ENCODE peak calls at places on chromosomes 11 and 22, in nine cellular contexts. O, J, Z, P, S, W, T, B and U are unnamed samples.

GRCh38 chr11:128208329-128209220 is 378.8 kb downstream of the ETS1 start:
- DNase-seq in O (no peak), J (no peak), Z (no peak), P (peak), S (no peak), W (no peak), T (no peak), B (no peak), U (no peak)

GRCh38 chr11:86978247-86978646 is 23.1 kb upstream of the FZD4 start:
- DNase-seq in O (no peak), J (no peak), Z (no peak), P (no peak), S (no peak), W (no peak), T (no peak), B (no peak), U (no peak)

GRCh38 chr22:31089101-31090100 is 8.3 kb downstream of the SMTN start:
- DNase-seq in O (peak), J (peak), Z (peak), P (peak), S (peak), W (peak), T (no peak), B (peak), U (no peak)

GRCh38 chr11:36372101-36372767 is 76.1 kb downstream of the PRR5L start:
- DNase-seq in O (no peak), J (no peak), Z (no peak), P (no peak), S (no peak), W (no peak), T (no peak), B (no peak), U (no peak)

GRCh38 chr11:33775064-33775807 is 916 bp upstream of the FBXO3 start:
- DNase-seq in O (no peak), J (no peak), Z (no peak), P (no peak), S (no peak), W (no peak), T (no peak), B (no peak), U (no peak)

GRCh38 chr22:37809672-37810333 is 2.1 kb downstream of the GCAT start:
- DNase-seq in O (no peak), J (no peak), Z (no peak), P (no peak), S (no peak), W (no peak), T (no peak), B (no peak), U (no peak)

GRCh38 chr22:22878801-22879674 is 8.6 kb upstream of the IGLL5 start:
- DNase-seq in O (no peak), J (no peak), Z (no peak), P (no peak), S (no peak), W (no peak), T (no peak), B (no peak), U (no peak)

GRCh38 chr11:124623861-124624525 is 1.3 kb downstream of the TBRG1 start:
- DNase-seq in O (no peak), J (no peak), Z (no peak), P (no peak), S (no peak), W (no peak), T (no peak), B (no peak), U (no peak)

GRCh38 chr22:33757443-33758124 is 162.7 kb downstream of the LARGE1 start:
- DNase-seq in O (no peak), J (peak), Z (no peak), P (no peak), S (no peak), W (no peak), T (no peak), B (no peak), U (no peak)

GRCh38 chr11:131912127-131912526 is 541.7 kb downstream of the NTM start:
- DNase-seq in O (no peak), J (no peak), Z (no peak), P (no peak), S (no peak), W (no peak), T (no peak), B (no peak), U (no peak)

GRCh38 chr11:127651175-127651887 is 650.8 kb upstream of the KIRREL3 start:
- DNase-seq in O (no peak), J (no peak), Z (no peak), P (peak), S (no peak), W (no peak), T (no peak), B (no peak), U (no peak)

GRCh38 chr22:40128989-40129388 is 48.7 kb upstream of the TNRC6B start:
- DNase-seq in O (no peak), J (no peak), Z (no peak), P (peak), S (no peak), W (peak), T (peak), B (no peak), U (no peak)

GRCh38 chr22:16717699-16718558 is 107.3 kb downstream of the XKR3 start:
- DNase-seq in O (no peak), J (no peak), Z (no peak), P (no peak), S (no peak), W (no peak), T (no peak), B (peak), U (no peak)

GRCh38 chr11:62001450-62002178 is 34.2 kb upstream of the FTH1 start:
- DNase-seq in O (no peak), J (no peak), Z (no peak), P (no peak), S (no peak), W (no peak), T (no peak), B (no peak), U (no peak)

GRCh38 chr11:63919267-63920125 is 2.5 kb upstream of the RCOR2 start:
- DNase-seq in O (no peak), J (peak), Z (no peak), P (no peak), S (no peak), W (no peak), T (no peak), B (peak), U (peak)

GRCh38 chr22:26172389-26172990 is 3.2 kb downstream of the SEZ6L start:
- DNase-seq in O (peak), J (peak), Z (peak), P (peak), S (no peak), W (peak), T (peak), B (peak), U (peak)

GRCh38 chr22:30324008-30324730 is 2.6 kb downstream of the TBC1D10A start:
- DNase-seq in O (peak), J (no peak), Z (no peak), P (no peak), S (no peak), W (peak), T (peak), B (no peak), U (no peak)

GRCh38 chr11:32309541-32310217 is 125.7 kb downstream of the WT1 start:
- DNase-seq in O (no peak), J (no peak), Z (no peak), P (no peak), S (no peak), W (no peak), T (no peak), B (no peak), U (no peak)

GRCh38 chr22:19109198-19110063 is 12.8 kb downstream of the DGCR2 start:
- DNase-seq in O (peak), J (no peak), Z (no peak), P (peak), S (no peak), W (peak), T (peak), B (no peak), U (no peak)

GRCh38 chr11:119324124-119324665 is 7.3 kb upstream of the MCAM start:
- DNase-seq in O (no peak), J (no peak), Z (no peak), P (no peak), S (no peak), W (no peak), T (no peak), B (no peak), U (no peak)

GRCh38 chr11:117700551-117700950 is 96.5 kb downstream of the DSCAML1 start:
- DNase-seq in O (no peak), J (no peak), Z (no peak), P (no peak), S (no peak), W (no peak), T (no peak), B (no peak), U (no peak)

GRCh38 chr11:34050536-34050935 is 995 bp upstream of the CAPRIN1 start:
- DNase-seq in O (no peak), J (no peak), Z (no peak), P (peak), S (no peak), W (no peak), T (no peak), B (no peak), U (no peak)

GRCh38 chr11:72280726-72281315 is 36.8 kb upstream of the PHOX2A start:
- DNase-seq in O (no peak), J (no peak), Z (no peak), P (no peak), S (no peak), W (no peak), T (no peak), B (no peak), U (no peak)